ENCODE peak calls at places on chromosome 1, in ten cellular contexts. J is NCI-H1417; D is activated naive CD4-positive, alpha-beta T cell treated with anti-CD3 and anti-CD28 coated beads for 36 hours; S is iris pigment epithelial cell; N is GM23338; I is T-cell; K is fibroblast of pulmonary artery; F is A549; C is WTC11; L is heart right ventricle. M is an unnamed sample.

GRCh38 chr1:94083653-94084052 is 37.3 kb downstream of the ABCA4 start:
- DNase-seq in C (no peak), J (no peak), D (no peak), I (no peak), L (no peak), N (no peak), S (no peak), K (no peak), F (no peak), M (no peak)

GRCh38 chr1:53526451-53527101 is 67.4 kb downstream of the DMRTB1 start:
- DNase-seq in L (peak), J (no peak), D (no peak), C (peak), I (no peak), N (peak), F (no peak), K (peak), S (peak), M (no peak)

GRCh38 chr1:109255097-109255651 is 5.8 kb downstream of the CELSR2 start:
- DNase-seq in N (peak), J (no peak), F (no peak), L (no peak), S (no peak), K (no peak), D (no peak), I (no peak), C (no peak), M (no peak)

GRCh38 chr1:88454781-88455180 is 229.3 kb upstream of the PKN2 start:
- DNase-seq in C (no peak), I (no peak), K (no peak), S (no peak), L (no peak), F (no peak), D (no peak), J (no peak), N (peak), M (no peak)

GRCh38 chr1:19445417-19446342 is 39.7 kb downstream of the CAPZB start:
- DNase-seq in L (peak), N (peak), J (no peak), C (peak), D (no peak), K (no peak), F (peak), S (no peak), I (no peak), M (no peak)

GRCh38 chr1:21335750-21336168 is 45.5 kb upstream of the ECE1 start:
- DNase-seq in J (peak), N (no peak), K (no peak), D (no peak), L (no peak), S (no peak), F (no peak), C (no peak), I (no peak), M (no peak)

GRCh38 chr1:198416276-198416675 is 124.2 kb downstream of the ATP6V1G3 start:
- DNase-seq in K (peak), L (no peak), I (no peak), N (no peak), J (no peak), D (no peak), F (no peak), S (peak), C (no peak), M (no peak)

GRCh38 chr1:110255388-110255787 is 45.3 kb downstream of the KCNC4 start:
- DNase-seq in I (no peak), S (no peak), K (peak), C (peak), L (no peak), F (no peak), N (peak), D (no peak), J (peak), M (no peak)

GRCh38 chr1:246608616-246609376 is 42.5 kb downstream of the CNST start:
- DNase-seq in J (no peak), C (no peak), D (peak), F (peak), N (peak), S (peak), K (peak), L (peak), I (no peak), M (peak)

GRCh38 chr1:239735081-239735480 is 348.7 kb downstream of the CHRM3 start:
- DNase-seq in K (no peak), L (no peak), F (no peak), C (no peak), I (no peak), D (no peak), N (no peak), J (no peak), S (no peak), M (no peak)

GRCh38 chr1:225651376-225651871 is 1.5 kb downstream of the ENAH start:
- DNase-seq in J (no peak), I (no peak), S (no peak), L (no peak), N (no peak), D (no peak), F (no peak), C (no peak), K (peak), M (no peak)

GRCh38 chr1:203800001-203800400 is 4.6 kb downstream of the ZBED6 start:
- DNase-seq in F (no peak), L (no peak), C (no peak), J (no peak), D (no peak), N (no peak), S (no peak), K (no peak), I (no peak), M (no peak)

GRCh38 chr1:180720753-180721152 is 88.9 kb downstream of the XPR1 start:
- DNase-seq in I (no peak), S (peak), F (no peak), J (no peak), D (no peak), L (no peak), K (no peak), C (no peak), N (no peak), M (no peak)

GRCh38 chr1:180343931-180344406 is 113.9 kb downstream of the LHX4 start:
- DNase-seq in K (peak), D (no peak), L (no peak), J (peak), S (peak), N (no peak), F (no peak), I (no peak), C (no peak), M (no peak)

GRCh38 chr1:234975122-234975940 is 153.3 kb downstream of the TOMM20 start:
- DNase-seq in S (peak), L (no peak), D (no peak), N (no peak), C (no peak), K (peak), J (peak), F (peak), I (no peak), M (no peak)

GRCh38 chr1:39698568-39698967 is 7.3 kb upstream of the HPCAL4 start:
- DNase-seq in L (no peak), C (no peak), F (no peak), S (no peak), N (no peak), J (no peak), I (no peak), K (no peak), D (no peak), M (no peak)

GRCh38 chr1:192809286-192810252 is 730 bp downstream of the RGS2 start:
- DNase-seq in L (peak), F (peak), K (peak), D (peak), C (peak), I (peak), N (peak), J (no peak), S (peak), M (peak)

GRCh38 chr1:110152133-110152785 is 2.0 kb downstream of the SLC6A17 start:
- DNase-seq in I (no peak), J (no peak), N (no peak), L (no peak), D (no peak), C (no peak), K (no peak), F (peak), S (peak), M (no peak)

GRCh38 chr1:192609110-192610079 is 26.6 kb upstream of the RGS13 start:
- DNase-seq in F (no peak), K (no peak), C (no peak), N (no peak), S (no peak), D (peak), L (peak), I (peak), J (no peak), M (peak)

GRCh38 chr1:224851210-224851849 is 78.1 kb upstream of the DNAH14 start:
- DNase-seq in L (peak), J (peak), D (peak), C (peak), N (peak), F (peak), I (no peak), S (peak), K (peak), M (peak)

GRCh38 chr1:111256988-111257658 is 29.6 kb downstream of the CHI3L2 start:
- DNase-seq in N (no peak), F (no peak), J (no peak), I (no peak), L (no peak), D (no peak), S (no peak), K (no peak), C (no peak), M (no peak)

GRCh38 chr1:45403298-45404079 is 63.2 kb upstream of the MUTYH start:
- DNase-seq in K (no peak), D (no peak), N (no peak), J (no peak), L (no peak), S (no peak), C (no peak), I (no peak), F (no peak), M (no peak)

GRCh38 chr1:185368313-185368712 is 51.3 kb upstream of the IVNS1ABP start:
- DNase-seq in K (no peak), L (no peak), I (no peak), J (no peak), N (no peak), S (no peak), C (no peak), F (no peak), D (no peak), M (no peak)

GRCh38 chr1:180219776-180220175 is 10.3 kb upstream of the LHX4 start:
- DNase-seq in F (no peak), C (no peak), L (no peak), I (no peak), J (no peak), D (no peak), N (no peak), S (no peak), K (no peak), M (no peak)

GRCh38 chr1:199725002-199725401 is 302.5 kb upstream of the NR5A2 start:
- DNase-seq in L (no peak), D (peak), K (no peak), F (no peak), I (no peak), C (no peak), S (no peak), J (no peak), N (no peak), M (no peak)

GRCh38 chr1:30786264-30786991 is 28.9 kb upstream of the LAPTM5 start:
- DNase-seq in L (peak), D (no peak), I (no peak), F (no peak), J (no peak), C (no peak), S (no peak), N (no peak), K (no peak), M (no peak)

GRCh38 chr1:97145321-97145956 is 423.9 kb downstream of the PTBP2 start:
- DNase-seq in N (no peak), F (no peak), D (no peak), I (no peak), C (no peak), J (peak), L (no peak), S (peak), K (peak), M (no peak)

GRCh38 chr1:224331824-224332223 is 1.9 kb upstream of the NVL start:
- DNase-seq in D (no peak), J (no peak), F (no peak), I (no peak), S (no peak), C (no peak), K (no peak), N (no peak), L (no peak), M (no peak)

GRCh38 chr1:7252411-7253117 is 467.3 kb downstream of the CAMTA1 start:
- DNase-seq in K (no peak), N (no peak), L (no peak), S (no peak), F (no peak), J (peak), C (no peak), I (no peak), D (no peak), M (no peak)

GRCh38 chr1:179228783-179229213 is 679 bp downstream of the ABL2 start:
- DNase-seq in I (no peak), L (peak), C (peak), J (peak), D (peak), K (no peak), N (peak), F (peak), S (no peak), M (peak)

GRCh38 chr1:47491341-47491753 is 53.5 kb downstream of the FOXD2 start:
- DNase-seq in K (no peak), I (no peak), S (no peak), C (no peak), D (no peak), J (no peak), L (peak), N (peak), F (no peak), M (no peak)

GRCh38 chr1:93842750-93843500 is 36.1 kb downstream of the DNTTIP2 start:
- DNase-seq in L (no peak), F (no peak), N (no peak), J (no peak), C (no peak), S (peak), K (peak), D (no peak), I (no peak), M (no peak)

GRCh38 chr1:53681647-53682368 is 57.2 kb downstream of the GLIS1 start:
- DNase-seq in I (peak), S (peak), J (peak), K (peak), L (peak), D (peak), F (peak), C (peak), N (peak), M (peak)

GRCh38 chr1:226549937-226550670 is 1.5 kb downstream of the STUM start:
- DNase-seq in S (no peak), J (peak), N (peak), L (peak), K (peak), D (peak), F (peak), C (peak), I (no peak), M (peak)